ENCODE peak calls at places on chromosome 15, in seven cellular contexts. One of them, this sample, is unnamed.

GRCh38 chr15:92277776-92278175 is 115.9 kb upstream of the ST8SIA2 start:
- DNase-seq in WERI-Rb-1: peak
- DNase-seq in transverse colon: no peak
- DNase-seq in thyroid gland: peak
- DNase-seq in suprapubic skin: no peak
- DNase-seq in AG09309: peak
- DNase-seq in colonic mucosa: no peak
- DNase-seq in this sample: no peak

GRCh38 chr15:49570672-49571071 is 49.9 kb downstream of the FAM227B start:
- DNase-seq in thyroid gland: no peak
- DNase-seq in colonic mucosa: no peak
- DNase-seq in transverse colon: no peak
- DNase-seq in AG09309: no peak
- DNase-seq in suprapubic skin: no peak
- DNase-seq in WERI-Rb-1: no peak
- DNase-seq in this sample: no peak

GRCh38 chr15:42691308-42691707 is 45.6 kb downstream of the CDAN1 start:
- DNase-seq in transverse colon: no peak
- DNase-seq in colonic mucosa: no peak
- DNase-seq in thyroid gland: no peak
- DNase-seq in suprapubic skin: no peak
- DNase-seq in WERI-Rb-1: no peak
- DNase-seq in AG09309: no peak
- DNase-seq in this sample: no peak

GRCh38 chr15:79724312-79724711 is 172.5 kb downstream of the MTHFS start:
- DNase-seq in AG09309: no peak
- DNase-seq in thyroid gland: no peak
- DNase-seq in colonic mucosa: no peak
- DNase-seq in suprapubic skin: no peak
- DNase-seq in transverse colon: no peak
- DNase-seq in WERI-Rb-1: no peak
- DNase-seq in this sample: no peak

GRCh38 chr15:73796266-73796939 is 43.3 kb upstream of the INSYN1 start:
- DNase-seq in thyroid gland: peak
- DNase-seq in suprapubic skin: no peak
- DNase-seq in WERI-Rb-1: no peak
- DNase-seq in colonic mucosa: no peak
- DNase-seq in AG09309: no peak
- DNase-seq in transverse colon: no peak
- DNase-seq in this sample: no peak

GRCh38 chr15:39539973-39540558 is 40.8 kb upstream of the THBS1 start:
- DNase-seq in thyroid gland: no peak
- DNase-seq in AG09309: no peak
- DNase-seq in colonic mucosa: no peak
- DNase-seq in transverse colon: no peak
- DNase-seq in WERI-Rb-1: no peak
- DNase-seq in suprapubic skin: no peak
- DNase-seq in this sample: no peak

GRCh38 chr15:77416954-77417353 is 3.0 kb downstream of the PEAK1 start:
- DNase-seq in WERI-Rb-1: no peak
- DNase-seq in AG09309: no peak
- DNase-seq in transverse colon: no peak
- DNase-seq in thyroid gland: no peak
- DNase-seq in suprapubic skin: no peak
- DNase-seq in colonic mucosa: peak
- DNase-seq in this sample: no peak

GRCh38 chr15:44735482-44736260 is 657 bp upstream of the TRIM69 start:
- DNase-seq in transverse colon: peak
- DNase-seq in suprapubic skin: no peak
- DNase-seq in thyroid gland: peak
- DNase-seq in AG09309: no peak
- DNase-seq in colonic mucosa: peak
- DNase-seq in WERI-Rb-1: no peak
- DNase-seq in this sample: no peak

GRCh38 chr15:89129816-89130134 is 41.5 kb downstream of the ABHD2 start:
- DNase-seq in WERI-Rb-1: no peak
- DNase-seq in AG09309: no peak
- DNase-seq in colonic mucosa: no peak
- DNase-seq in thyroid gland: no peak
- DNase-seq in transverse colon: no peak
- DNase-seq in suprapubic skin: no peak
- DNase-seq in this sample: no peak

GRCh38 chr15:29451201-29451781 is 181.7 kb upstream of the NSMCE3 start:
- DNase-seq in colonic mucosa: no peak
- DNase-seq in AG09309: no peak
- DNase-seq in suprapubic skin: peak
- DNase-seq in WERI-Rb-1: peak
- DNase-seq in thyroid gland: peak
- DNase-seq in transverse colon: no peak
- DNase-seq in this sample: no peak

GRCh38 chr15:25179673-25180511 is 225.1 kb downstream of the SNRPN start:
- DNase-seq in thyroid gland: no peak
- DNase-seq in WERI-Rb-1: no peak
- DNase-seq in transverse colon: peak
- DNase-seq in suprapubic skin: peak
- DNase-seq in AG09309: no peak
- DNase-seq in colonic mucosa: no peak
- DNase-seq in this sample: no peak

GRCh38 chr15:70633394-70633793 is 130.0 kb downstream of the UACA start:
- DNase-seq in thyroid gland: peak
- DNase-seq in WERI-Rb-1: no peak
- DNase-seq in suprapubic skin: no peak
- DNase-seq in AG09309: no peak
- DNase-seq in colonic mucosa: no peak
- DNase-seq in transverse colon: no peak
- DNase-seq in this sample: no peak

GRCh38 chr15:101314726-101315125 is 19.7 kb upstream of the SNRPA1 start:
- DNase-seq in transverse colon: no peak
- DNase-seq in AG09309: no peak
- DNase-seq in suprapubic skin: no peak
- DNase-seq in WERI-Rb-1: no peak
- DNase-seq in thyroid gland: no peak
- DNase-seq in colonic mucosa: no peak
- DNase-seq in this sample: peak

GRCh38 chr15:45498701-45499100 is 23.9 kb downstream of the SLC30A4 start:
- DNase-seq in transverse colon: no peak
- DNase-seq in WERI-Rb-1: no peak
- DNase-seq in thyroid gland: no peak
- DNase-seq in colonic mucosa: no peak
- DNase-seq in AG09309: no peak
- DNase-seq in suprapubic skin: no peak
- DNase-seq in this sample: no peak

GRCh38 chr15:73872370-73872769 is 994 bp upstream of the TBC1D21 start:
- DNase-seq in WERI-Rb-1: no peak
- DNase-seq in thyroid gland: no peak
- DNase-seq in colonic mucosa: no peak
- DNase-seq in AG09309: peak
- DNase-seq in suprapubic skin: no peak
- DNase-seq in transverse colon: no peak
- DNase-seq in this sample: no peak

GRCh38 chr15:93052090-93052892 is 36.7 kb downstream of the RGMA start:
- DNase-seq in WERI-Rb-1: peak
- DNase-seq in thyroid gland: no peak
- DNase-seq in suprapubic skin: peak
- DNase-seq in transverse colon: no peak
- DNase-seq in colonic mucosa: no peak
- DNase-seq in AG09309: no peak
- DNase-seq in this sample: no peak

GRCh38 chr15:88987951-88988671 is 74.9 kb upstream of the MFGE8 start:
- DNase-seq in AG09309: no peak
- DNase-seq in WERI-Rb-1: no peak
- DNase-seq in colonic mucosa: no peak
- DNase-seq in thyroid gland: no peak
- DNase-seq in suprapubic skin: no peak
- DNase-seq in transverse colon: no peak
- DNase-seq in this sample: no peak

GRCh38 chr15:70306582-70306981 is 208.9 kb upstream of the TLE3 start:
- DNase-seq in thyroid gland: no peak
- DNase-seq in suprapubic skin: no peak
- DNase-seq in colonic mucosa: no peak
- DNase-seq in transverse colon: no peak
- DNase-seq in WERI-Rb-1: no peak
- DNase-seq in AG09309: no peak
- DNase-seq in this sample: no peak

GRCh38 chr15:90982135-90982534 is 12.2 kb downstream of the PRC1 start:
- DNase-seq in suprapubic skin: no peak
- DNase-seq in transverse colon: no peak
- DNase-seq in AG09309: peak
- DNase-seq in thyroid gland: no peak
- DNase-seq in colonic mucosa: no peak
- DNase-seq in WERI-Rb-1: no peak
- DNase-seq in this sample: no peak

GRCh38 chr15:89576417-89576773 is 1.1 kb downstream of the TICRR start:
- DNase-seq in AG09309: no peak
- DNase-seq in transverse colon: no peak
- DNase-seq in thyroid gland: no peak
- DNase-seq in WERI-Rb-1: no peak
- DNase-seq in colonic mucosa: no peak
- DNase-seq in suprapubic skin: no peak
- DNase-seq in this sample: no peak

GRCh38 chr15:60407406-60407805 is 9.6 kb upstream of the ANXA2 start:
- DNase-seq in colonic mucosa: no peak
- DNase-seq in transverse colon: no peak
- DNase-seq in WERI-Rb-1: no peak
- DNase-seq in suprapubic skin: no peak
- DNase-seq in AG09309: no peak
- DNase-seq in thyroid gland: no peak
- DNase-seq in this sample: no peak

GRCh38 chr15:58865420-58865880 is 68.0 kb downstream of the SLTM start:
- DNase-seq in AG09309: no peak
- DNase-seq in colonic mucosa: peak
- DNase-seq in transverse colon: no peak
- DNase-seq in thyroid gland: no peak
- DNase-seq in suprapubic skin: no peak
- DNase-seq in WERI-Rb-1: peak
- DNase-seq in this sample: peak

GRCh38 chr15:98800437-98801233 is 152.3 kb downstream of the IGF1R start:
- DNase-seq in suprapubic skin: no peak
- DNase-seq in AG09309: peak
- DNase-seq in thyroid gland: peak
- DNase-seq in colonic mucosa: peak
- DNase-seq in WERI-Rb-1: peak
- DNase-seq in transverse colon: peak
- DNase-seq in this sample: peak

GRCh38 chr15:64690578-64691296 is 84.7 kb downstream of the RBPMS2 start:
- DNase-seq in WERI-Rb-1: no peak
- DNase-seq in transverse colon: no peak
- DNase-seq in suprapubic skin: no peak
- DNase-seq in colonic mucosa: no peak
- DNase-seq in thyroid gland: no peak
- DNase-seq in AG09309: no peak
- DNase-seq in this sample: no peak
- TF ChIP-seq CTCF in WERI-Rb-1: no peak
- TF ChIP-seq CTCF in transverse colon: peak
- TF ChIP-seq CTCF in suprapubic skin: no peak
- TF ChIP-seq CTCF in colonic mucosa: no peak
- TF ChIP-seq CTCF in thyroid gland: no peak
- TF ChIP-seq CTCF in AG09309: no peak
- TF ChIP-seq CTCF in this sample: no peak

DNA sequence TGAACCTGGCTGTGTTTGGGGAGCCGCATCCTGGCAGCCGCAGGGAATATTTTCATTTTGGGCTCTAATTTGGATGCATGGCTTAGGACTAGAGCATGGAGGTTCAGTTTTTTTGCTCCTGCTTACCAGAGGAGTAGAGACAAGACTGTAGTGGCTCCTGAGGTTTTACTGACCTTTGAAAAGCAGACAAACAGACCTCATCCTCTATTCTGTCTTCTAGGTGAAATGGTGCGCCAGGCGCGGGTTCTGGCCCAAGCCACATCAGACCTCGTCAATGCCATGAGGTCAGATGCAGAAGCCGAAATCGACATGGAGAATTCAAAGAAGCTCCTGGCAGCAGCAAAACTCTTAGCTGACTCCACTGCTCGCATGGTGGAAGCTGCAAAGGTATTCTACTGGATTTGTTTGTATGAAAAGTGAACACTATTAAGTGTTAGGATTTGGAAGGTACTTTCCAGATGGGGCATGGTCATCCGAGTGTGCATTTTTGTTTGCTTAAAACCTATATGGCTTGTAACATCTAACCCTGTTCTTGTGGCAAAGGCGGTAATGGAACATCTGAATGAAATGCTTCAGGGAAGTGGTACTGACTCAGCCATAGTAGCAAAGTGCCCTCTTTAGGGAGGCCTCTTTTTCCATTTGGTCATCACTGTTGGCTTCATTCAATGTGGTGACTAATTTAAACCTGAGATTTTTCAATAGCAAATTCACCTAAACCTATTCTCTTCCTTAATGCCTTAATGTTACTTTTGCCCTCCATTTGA is 330.7 kb upstream of the TPM1 start:
- DNase-seq in AG09309: no peak
- DNase-seq in WERI-Rb-1: no peak
- DNase-seq in transverse colon: no peak
- DNase-seq in colonic mucosa: no peak
- DNase-seq in suprapubic skin: no peak
- DNase-seq in thyroid gland: no peak
- DNase-seq in this sample: no peak
- TF ChIP-seq CTCF in AG09309: no peak
- TF ChIP-seq CTCF in WERI-Rb-1: no peak
- TF ChIP-seq CTCF in transverse colon: no peak
- TF ChIP-seq CTCF in colonic mucosa: no peak
- TF ChIP-seq CTCF in suprapubic skin: no peak
- TF ChIP-seq CTCF in thyroid gland: no peak
- TF ChIP-seq CTCF in this sample: no peak

GRCh38 chr15:69141286-69141701 is 19.1 kb upstream of the GLCE start:
- DNase-seq in WERI-Rb-1: no peak
- DNase-seq in thyroid gland: no peak
- DNase-seq in colonic mucosa: no peak
- DNase-seq in suprapubic skin: no peak
- DNase-seq in AG09309: no peak
- DNase-seq in transverse colon: no peak
- DNase-seq in this sample: peak
- TF ChIP-seq CTCF in WERI-Rb-1: peak
- TF ChIP-seq CTCF in thyroid gland: no peak
- TF ChIP-seq CTCF in colonic mucosa: no peak
- TF ChIP-seq CTCF in suprapubic skin: no peak
- TF ChIP-seq CTCF in AG09309: no peak
- TF ChIP-seq CTCF in transverse colon: no peak
- TF ChIP-seq CTCF in this sample: no peak

GRCh38 chr15:78540955-78541743 is 905 bp downstream of the PSMA4 start:
- DNase-seq in WERI-Rb-1: no peak
- DNase-seq in transverse colon: no peak
- DNase-seq in suprapubic skin: no peak
- DNase-seq in AG09309: no peak
- DNase-seq in colonic mucosa: no peak
- DNase-seq in thyroid gland: no peak
- DNase-seq in this sample: no peak

GRCh38 chr15:78538358-78538757 is 1.9 kb upstream of the PSMA4 start:
- DNase-seq in thyroid gland: no peak
- DNase-seq in WERI-Rb-1: no peak
- DNase-seq in transverse colon: no peak
- DNase-seq in suprapubic skin: no peak
- DNase-seq in AG09309: no peak
- DNase-seq in colonic mucosa: no peak
- DNase-seq in this sample: no peak

GRCh38 chr15:78542647-78543046 is 2.4 kb downstream of the PSMA4 start:
- DNase-seq in transverse colon: no peak
- DNase-seq in suprapubic skin: no peak
- DNase-seq in WERI-Rb-1: no peak
- DNase-seq in thyroid gland: no peak
- DNase-seq in colonic mucosa: no peak
- DNase-seq in AG09309: no peak
- DNase-seq in this sample: no peak

GRCh38 chr15:78541744-78542034 is 1.4 kb downstream of the PSMA4 start:
- DNase-seq in AG09309: no peak
- DNase-seq in colonic mucosa: no peak
- DNase-seq in suprapubic skin: no peak
- DNase-seq in WERI-Rb-1: no peak
- DNase-seq in thyroid gland: no peak
- DNase-seq in transverse colon: no peak
- DNase-seq in this sample: no peak

GRCh38 chr15:78540135-78540954 is at the start of gene PSMA4:
- DNase-seq in thyroid gland: peak
- DNase-seq in colonic mucosa: peak
- DNase-seq in transverse colon: peak
- DNase-seq in suprapubic skin: peak
- DNase-seq in AG09309: peak
- DNase-seq in WERI-Rb-1: peak
- DNase-seq in this sample: peak
- TF ChIP-seq CTCF in thyroid gland: peak
- TF ChIP-seq CTCF in colonic mucosa: no peak
- TF ChIP-seq CTCF in transverse colon: no peak
- TF ChIP-seq CTCF in suprapubic skin: no peak
- TF ChIP-seq CTCF in AG09309: no peak
- TF ChIP-seq CTCF in WERI-Rb-1: no peak
- TF ChIP-seq CTCF in this sample: peak

This sample was measured in body of pancreas.